ENCODE peak calls at places on chromosomes 7 and 10, in nine cellular contexts. K is chondrocyte, Z is progenitor cell of endocrine pancreas, C is HFF-Myc, D is PC-9, M is cardiac muscle cell, N is neural progenitor cell, U is astrocyte of the spinal cord, A is HepG2. Y is an unnamed sample.

GRCh38 chr7:92682767-92683539 is 92.8 kb upstream of the FAM133B start:
- DNase-seq in K (no peak), Z (no peak), C (no peak), D (no peak), M (peak), N (no peak), U (peak), A (peak), Y (no peak)

GRCh38 chr7:16189026-16189715 is 232.2 kb downstream of the CRPPA start:
- DNase-seq in K (no peak), Z (no peak), C (no peak), D (no peak), M (peak), N (no peak), U (peak), A (no peak), Y (no peak)

GRCh38 chr10:70337201-70337651 is 45.2 kb downstream of the LRRC20 start:
- DNase-seq in K (peak), Z (no peak), C (peak), D (no peak), M (no peak), N (peak), U (peak), A (no peak), Y (no peak)

GRCh38 chr10:89384474-89385324 is 6.8 kb downstream of the IFIT1B start:
- DNase-seq in K (no peak), Z (no peak), C (no peak), D (no peak), M (peak), N (no peak), U (no peak), A (no peak), Y (no peak)

GRCh38 chr7:102860351-102860811 is 52.4 kb upstream of the LRRC17 start:
- DNase-seq in K (no peak), Z (no peak), C (peak), D (no peak), M (peak), N (no peak), U (peak), A (peak), Y (no peak)

GRCh38 chr10:72007246-72007892 is 43.2 kb downstream of the CHST3 start:
- DNase-seq in K (no peak), Z (no peak), C (no peak), D (no peak), M (peak), N (no peak), U (no peak), A (no peak), Y (no peak)

GRCh38 chr10:34145751-34146150 is 669.3 kb downstream of the PARD3 start:
- DNase-seq in K (no peak), Z (no peak), C (no peak), D (no peak), M (peak), N (no peak), U (peak), A (no peak), Y (no peak)

GRCh38 chr10:119522747-119523426 is 19.6 kb downstream of the RGS10 start:
- DNase-seq in K (peak), Z (no peak), C (no peak), D (peak), M (no peak), N (no peak), U (no peak), A (peak), Y (no peak)

GRCh38 chr7:82605247-82605864 is 161.8 kb upstream of the CACNA2D1 start:
- DNase-seq in K (no peak), Z (no peak), C (no peak), D (peak), M (peak), N (peak), U (peak), A (peak), Y (peak)

GRCh38 chr7:38215115-38215514 is 37.1 kb downstream of the STARD3NL start:
- DNase-seq in K (no peak), Z (no peak), C (no peak), D (no peak), M (peak), N (no peak), U (peak), A (peak), Y (no peak)

GRCh38 chr7:157250605-157251228 is 86.1 kb upstream of the DNAJB6 start:
- DNase-seq in K (no peak), Z (peak), C (peak), D (peak), M (peak), N (peak), U (peak), A (peak), Y (peak)

GRCh38 chr7:100614308-100614861 is 2.0 kb downstream of the MOSPD3 start:
- DNase-seq in K (no peak), Z (no peak), C (no peak), D (no peak), M (no peak), N (no peak), U (no peak), A (no peak), Y (no peak)

GRCh38 chr7:128923411-128923800 is 12.9 kb upstream of the KCP start:
- DNase-seq in K (no peak), Z (no peak), C (no peak), D (no peak), M (no peak), N (no peak), U (no peak), A (no peak), Y (no peak)

GRCh38 chr7:37015353-37016034 is 291.2 kb upstream of the AOAH start:
- DNase-seq in K (no peak), Z (no peak), C (no peak), D (no peak), M (no peak), N (no peak), U (no peak), A (peak), Y (no peak)

GRCh38 chr7:13017325-13017853 is 330.0 kb downstream of the ARL4A start:
- DNase-seq in K (no peak), Z (no peak), C (no peak), D (peak), M (peak), N (peak), U (peak), A (peak), Y (no peak)

GRCh38 chr10:125333209-125333591 is 172.8 kb upstream of the CTBP2 start:
- DNase-seq in K (no peak), Z (no peak), C (no peak), D (no peak), M (no peak), N (no peak), U (no peak), A (no peak), Y (no peak)

GRCh38 chr7:132122901-132123300 is 453.4 kb downstream of the PLXNA4 start:
- DNase-seq in K (no peak), Z (no peak), C (no peak), D (no peak), M (no peak), N (no peak), U (no peak), A (no peak), Y (no peak)

GRCh38 chr10:23359692-23360380 is 15.2 kb upstream of the C10orf67 start:
- DNase-seq in K (no peak), Z (no peak), C (no peak), D (no peak), M (no peak), N (no peak), U (no peak), A (no peak), Y (no peak)

GRCh38 chr10:23361665-23362064 is 17.1 kb upstream of the C10orf67 start:
- DNase-seq in K (no peak), Z (no peak), C (no peak), D (no peak), M (no peak), N (no peak), U (no peak), A (no peak), Y (no peak)

GRCh38 chr10:23354630-23355343 is 10.2 kb upstream of the C10orf67 start:
- DNase-seq in K (no peak), Z (no peak), C (no peak), D (no peak), M (no peak), N (no peak), U (no peak), A (no peak), Y (no peak)

GRCh38 chr10:23362069-23362830 is 17.7 kb upstream of the C10orf67 start:
- DNase-seq in K (no peak), Z (no peak), C (no peak), D (no peak), M (no peak), N (no peak), U (no peak), A (no peak), Y (no peak)

DNA sequence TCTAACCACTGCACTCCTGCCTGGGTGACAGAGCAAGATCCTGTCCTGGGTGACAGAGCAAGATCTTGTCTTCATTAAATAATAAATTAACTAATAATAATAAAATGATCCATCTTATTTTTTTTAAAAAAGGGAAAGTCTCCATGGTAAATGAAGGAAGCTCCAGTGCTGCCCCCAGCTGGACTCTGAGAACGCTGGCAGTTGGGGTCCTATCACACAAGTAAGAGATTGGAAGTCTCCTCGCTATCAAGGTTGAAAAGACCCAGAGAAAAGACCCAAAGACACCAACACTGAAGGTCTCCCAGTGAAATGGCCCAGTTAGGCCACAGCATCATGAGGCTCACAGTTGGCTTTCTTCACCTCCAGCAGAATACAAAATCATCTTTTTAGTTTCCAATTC is 13.8 kb upstream of the C10orf67 start:
- DNase-seq in K (no peak), Z (no peak), C (no peak), D (no peak), M (peak), N (peak), U (no peak), A (no peak), Y (no peak)
- TF ChIP-seq CTCF in K (peak), Z (peak), C (peak), D (no peak), M (peak), N (peak), U (peak), A (no peak), Y (no peak)

GRCh38 chr10:2625094-2625493 is 442.3 kb upstream of the PFKP start:
- DNase-seq in K (no peak), Z (no peak), C (no peak), D (no peak), M (no peak), N (no peak), U (no peak), A (no peak), Y (no peak)

GRCh38 chr10:2619927-2620326 is 447.4 kb upstream of the PFKP start:
- DNase-seq in K (no peak), Z (no peak), C (no peak), D (no peak), M (no peak), N (no peak), U (no peak), A (no peak), Y (no peak)

GRCh38 chr10:2623675-2624274 is 443.6 kb upstream of the PFKP start:
- DNase-seq in K (peak), Z (no peak), C (no peak), D (no peak), M (no peak), N (no peak), U (no peak), A (no peak), Y (no peak)

GRCh38 chr10:2620827-2621521 is 446.4 kb upstream of the PFKP start:
- DNase-seq in K (no peak), Z (no peak), C (no peak), D (no peak), M (no peak), N (peak), U (no peak), A (no peak), Y (no peak)

GRCh38 chr10:2619472-2619871 is 447.9 kb upstream of the PFKP start:
- DNase-seq in K (no peak), Z (no peak), C (no peak), D (no peak), M (no peak), N (peak), U (no peak), A (peak), Y (no peak)
- TF ChIP-seq CTCF in K (peak), Z (peak), C (no peak), D (peak), M (no peak), N (peak), U (peak), A (peak), Y (no peak)

GRCh38 chr10:99537381-99538286 is 4.9 kb downstream of the NKX2-3 start:
- DNase-seq in K (no peak), Z (no peak), C (no peak), D (no peak), M (no peak), N (peak), U (no peak), A (no peak), Y (no peak)
- TF ChIP-seq CTCF in K (no peak), Z (no peak), C (no peak), D (no peak), M (no peak), N (no peak), U (no peak), A (no peak), Y (no peak)

DNA sequence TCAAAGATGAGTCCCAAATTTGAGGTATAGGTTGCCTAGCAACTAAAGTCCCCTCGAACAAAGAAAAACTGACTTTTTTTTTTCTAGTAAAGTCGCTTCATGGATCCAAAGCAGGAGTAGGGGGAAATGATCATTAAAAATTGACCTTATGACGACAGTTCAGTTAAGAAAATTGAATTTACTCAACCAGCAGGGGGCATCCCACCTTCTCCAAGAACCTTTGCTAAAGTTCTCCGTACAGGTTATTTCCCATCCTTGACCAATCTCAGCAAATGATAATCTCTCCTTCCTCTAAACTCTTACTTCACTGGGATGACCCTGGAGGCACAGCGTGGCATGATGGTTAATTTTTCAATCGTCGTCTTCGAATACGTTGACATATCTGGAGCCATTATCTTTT is 228.3 kb downstream of the CALN1 start:
- DNase-seq in K (no peak), Z (no peak), C (no peak), D (no peak), M (peak), N (peak), U (no peak), A (peak), Y (no peak)
- TF ChIP-seq CTCF in K (peak), Z (peak), C (no peak), D (peak), M (no peak), N (peak), U (no peak), A (no peak), Y (no peak)

DNA sequence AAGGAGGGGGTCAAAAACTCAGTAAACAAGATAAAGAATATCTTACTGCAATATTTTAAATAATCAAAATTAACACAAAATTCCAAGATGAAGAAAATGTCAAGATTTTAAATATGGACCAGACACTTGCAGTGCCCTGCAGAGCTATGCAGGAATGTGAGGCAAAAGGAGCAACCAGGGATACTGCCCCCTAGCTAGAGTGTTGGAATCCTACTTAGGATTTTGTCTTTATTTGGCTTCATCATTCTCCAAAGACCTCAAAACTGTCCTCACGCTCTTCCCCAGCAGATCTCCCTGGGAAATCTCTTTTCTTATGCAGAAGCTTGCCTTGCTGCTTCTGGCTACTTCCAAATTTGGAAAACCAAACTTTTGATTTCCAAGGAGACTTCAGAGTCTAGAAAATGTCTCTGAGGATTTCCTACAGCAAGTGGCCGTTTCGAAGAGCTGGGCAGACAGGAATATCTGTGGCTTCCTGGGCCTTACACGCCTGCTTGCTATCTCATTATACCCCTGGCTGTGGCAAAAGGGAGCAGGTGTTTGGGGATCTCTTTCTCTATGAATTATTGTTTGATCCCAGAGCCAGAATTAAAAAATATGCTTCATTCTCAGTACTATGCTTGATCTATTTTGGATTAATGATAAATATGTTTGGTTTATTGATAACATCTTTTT is 232.2 kb upstream of the BMPER start:
- DNase-seq in K (no peak), Z (no peak), C (no peak), D (no peak), M (no peak), N (peak), U (no peak), A (no peak), Y (no peak)
- TF ChIP-seq CTCF in K (peak), Z (peak), C (peak), D (peak), M (no peak), N (peak), U (no peak), A (no peak), Y (no peak)

DNA sequence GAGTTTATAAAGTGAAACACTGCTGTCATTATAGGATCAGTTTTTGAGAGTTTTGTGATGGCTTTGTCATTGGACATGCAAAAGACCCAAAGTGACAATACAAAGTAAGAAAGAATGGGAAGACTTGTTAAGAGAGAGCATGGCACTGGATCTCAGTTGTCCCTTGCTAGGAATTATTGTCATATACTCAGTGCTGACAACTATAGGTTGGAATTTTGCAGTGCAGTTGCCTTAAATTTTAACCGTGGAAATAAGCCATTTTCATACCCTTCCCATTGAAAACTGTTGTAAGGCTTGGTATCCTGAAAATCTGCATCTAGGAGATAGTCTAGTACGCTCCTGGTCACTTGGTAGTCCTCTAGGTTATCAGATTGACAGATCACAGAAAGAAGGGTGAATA is 1156.7 kb downstream of the GATA3 start:
- DNase-seq in K (no peak), Z (no peak), C (no peak), D (no peak), M (peak), N (peak), U (no peak), A (no peak), Y (no peak)
- TF ChIP-seq CTCF in K (peak), Z (peak), C (no peak), D (no peak), M (peak), N (peak), U (peak), A (no peak), Y (no peak)

GRCh38 chr10:35794703-35795102 is 152.6 kb upstream of the FZD8 start:
- DNase-seq in K (no peak), Z (no peak), C (no peak), D (no peak), M (peak), N (no peak), U (peak), A (no peak), Y (no peak)
- TF ChIP-seq CTCF in K (no peak), Z (no peak), C (no peak), D (no peak), M (no peak), N (no peak), U (no peak), A (no peak), Y (no peak)

DNA sequence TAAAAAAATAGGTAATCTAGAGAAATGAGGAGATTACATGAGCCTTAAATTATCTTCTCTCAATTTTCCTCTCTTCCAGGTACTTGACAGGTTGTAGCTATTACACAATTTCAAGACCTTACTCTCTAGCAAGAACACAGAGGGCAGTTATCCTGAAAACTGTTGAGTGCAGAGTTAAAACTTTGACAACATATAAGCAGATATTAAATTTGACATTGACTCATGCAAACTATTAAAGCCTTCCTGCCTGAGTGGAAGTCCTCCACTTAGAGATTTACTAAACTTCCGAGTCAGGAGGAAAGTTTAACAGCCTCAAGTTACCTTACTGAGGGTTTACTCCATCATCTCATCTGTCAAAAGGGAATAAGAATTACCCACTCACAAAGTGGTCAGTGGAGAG is 73.5 kb upstream of the ARID5B start:
- DNase-seq in K (no peak), Z (no peak), C (no peak), D (no peak), M (no peak), N (no peak), U (no peak), A (no peak), Y (no peak)
- TF ChIP-seq CTCF in K (no peak), Z (no peak), C (no peak), D (no peak), M (no peak), N (no peak), U (no peak), A (no peak), Y (no peak)

Y was measured in GM10248.